ENCODE peak calls at places on chromosomes 11 and 22, in six cellular contexts. One of them, this sample, is unnamed.

GRCh38 chr11:27315816-27316215 is 47.2 kb downstream of the CCDC34 start:
- DNase-seq in mammary epithelial cell: no peak
- DNase-seq in IMR-90: no peak
- DNase-seq in PC-9: no peak
- DNase-seq in right lobe of liver: no peak
- DNase-seq in PC-3: no peak
- DNase-seq in this sample: no peak

GRCh38 chr22:43179151-43179910 is 7.6 kb downstream of the TTLL12 start:
- DNase-seq in mammary epithelial cell: no peak
- DNase-seq in IMR-90: no peak
- DNase-seq in PC-9: no peak
- DNase-seq in right lobe of liver: no peak
- DNase-seq in PC-3: no peak
- DNase-seq in this sample: peak

GRCh38 chr11:10310301-10310841 is 5.5 kb downstream of the ADM start:
- DNase-seq in mammary epithelial cell: peak
- DNase-seq in IMR-90: peak
- DNase-seq in PC-9: no peak
- DNase-seq in right lobe of liver: no peak
- DNase-seq in PC-3: no peak
- DNase-seq in this sample: no peak

GRCh38 chr11:80593981-80594380 is 1153.2 kb upstream of the TENM4 start:
- DNase-seq in mammary epithelial cell: peak
- DNase-seq in IMR-90: peak
- DNase-seq in PC-9: peak
- DNase-seq in right lobe of liver: no peak
- DNase-seq in PC-3: peak
- DNase-seq in this sample: no peak

GRCh38 chr11:120212926-120213325 is 2.1 kb downstream of the OAF start:
- DNase-seq in mammary epithelial cell: no peak
- DNase-seq in IMR-90: no peak
- DNase-seq in PC-9: no peak
- DNase-seq in right lobe of liver: no peak
- DNase-seq in PC-3: peak
- DNase-seq in this sample: no peak

GRCh38 chr11:28350216-28350615 is 242.0 kb downstream of the METTL15 start:
- DNase-seq in mammary epithelial cell: no peak
- DNase-seq in IMR-90: no peak
- DNase-seq in PC-9: no peak
- DNase-seq in right lobe of liver: no peak
- DNase-seq in PC-3: no peak
- DNase-seq in this sample: no peak

GRCh38 chr22:31968022-31968421 is 23.7 kb downstream of the YWHAH start:
- DNase-seq in mammary epithelial cell: no peak
- DNase-seq in IMR-90: no peak
- DNase-seq in PC-9: no peak
- DNase-seq in right lobe of liver: no peak
- DNase-seq in PC-3: no peak
- DNase-seq in this sample: no peak

GRCh38 chr22:50656122-50657070 is 16.2 kb upstream of the SHANK3 start:
- DNase-seq in mammary epithelial cell: no peak
- DNase-seq in IMR-90: peak
- DNase-seq in PC-9: peak
- DNase-seq in right lobe of liver: no peak
- DNase-seq in PC-3: peak
- DNase-seq in this sample: peak

GRCh38 chr11:62005231-62005661 is 37.8 kb upstream of the FTH1 start:
- DNase-seq in mammary epithelial cell: no peak
- DNase-seq in IMR-90: no peak
- DNase-seq in PC-9: no peak
- DNase-seq in right lobe of liver: no peak
- DNase-seq in PC-3: no peak
- DNase-seq in this sample: peak

GRCh38 chr22:20276468-20276867 is 8.3 kb upstream of the RTN4R start:
- DNase-seq in mammary epithelial cell: no peak
- DNase-seq in IMR-90: no peak
- DNase-seq in PC-9: no peak
- DNase-seq in right lobe of liver: no peak
- DNase-seq in PC-3: no peak
- DNase-seq in this sample: no peak

GRCh38 chr11:116466231-116466630 is 306.6 kb downstream of the BUD13 start:
- DNase-seq in mammary epithelial cell: no peak
- DNase-seq in IMR-90: no peak
- DNase-seq in PC-9: no peak
- DNase-seq in right lobe of liver: no peak
- DNase-seq in PC-3: no peak
- DNase-seq in this sample: no peak

GRCh38 chr11:36340909-36341308 is 44.8 kb downstream of the PRR5L start:
- DNase-seq in mammary epithelial cell: no peak
- DNase-seq in IMR-90: no peak
- DNase-seq in PC-9: no peak
- DNase-seq in right lobe of liver: no peak
- DNase-seq in PC-3: no peak
- DNase-seq in this sample: no peak

GRCh38 chr22:20524004-20524481 is 16.6 kb downstream of the MED15 start:
- DNase-seq in mammary epithelial cell: peak
- DNase-seq in IMR-90: peak
- DNase-seq in PC-9: no peak
- DNase-seq in right lobe of liver: peak
- DNase-seq in PC-3: peak
- DNase-seq in this sample: no peak

DNA sequence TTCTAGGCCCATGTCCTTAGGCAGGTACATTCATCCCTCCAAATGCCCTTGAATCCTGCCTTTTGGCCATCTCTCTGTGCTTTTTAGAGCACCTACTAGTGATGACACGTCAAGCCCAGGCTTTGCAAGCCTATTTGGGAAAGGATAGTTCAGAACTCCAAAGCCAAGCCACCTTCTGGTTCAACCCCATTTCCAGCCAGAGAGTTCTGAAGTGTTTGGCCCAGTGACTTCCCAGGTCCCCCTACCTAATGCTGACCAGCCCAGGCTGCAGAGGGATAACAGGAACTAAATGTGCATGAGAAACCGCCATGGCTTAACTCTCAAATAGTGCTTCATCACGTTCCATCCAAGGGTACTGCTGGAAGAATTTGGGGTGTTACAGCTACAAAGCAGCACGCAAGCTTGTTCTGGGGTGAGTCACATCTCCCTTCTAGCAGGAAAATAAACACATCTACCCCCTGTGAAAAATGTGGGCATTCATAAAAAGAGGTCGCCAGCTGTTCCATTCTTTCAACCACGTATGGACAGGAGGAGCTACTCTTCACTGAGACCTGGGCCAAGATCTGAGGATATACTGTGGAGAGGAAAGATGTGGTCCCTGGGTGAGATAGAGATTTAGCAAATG is 2.0 kb upstream of the FXYD6 start:
- DNase-seq in mammary epithelial cell: no peak
- DNase-seq in IMR-90: no peak
- DNase-seq in PC-9: no peak
- DNase-seq in right lobe of liver: no peak
- DNase-seq in PC-3: no peak
- DNase-seq in this sample: no peak
- H3K4me3 ChIP-seq in mammary epithelial cell: no peak
- H3K4me3 ChIP-seq in IMR-90: no peak
- H3K4me3 ChIP-seq in PC-9: no peak
- H3K4me3 ChIP-seq in right lobe of liver: no peak
- H3K4me3 ChIP-seq in PC-3: no peak
- H3K4me3 ChIP-seq in this sample: no peak

DNA sequence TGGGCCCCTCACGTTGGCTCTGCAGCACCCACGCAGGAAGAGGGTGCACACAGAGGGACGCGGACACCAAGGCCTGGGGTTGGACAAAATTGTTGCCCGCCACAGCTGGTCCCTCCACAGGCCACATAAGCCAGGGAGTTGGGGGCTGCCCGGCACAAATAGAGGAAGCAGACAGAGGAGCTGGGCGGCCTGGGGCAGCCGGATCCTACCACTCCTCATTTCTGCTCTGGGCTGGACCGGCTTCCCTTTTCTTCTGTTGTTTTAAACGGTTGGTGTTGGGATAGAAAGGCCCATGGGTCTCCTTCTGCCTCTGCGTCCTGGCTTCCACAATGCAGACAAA is 36.4 kb upstream of the LINC01488 start:
- DNase-seq in mammary epithelial cell: no peak
- DNase-seq in IMR-90: no peak
- DNase-seq in PC-9: no peak
- DNase-seq in right lobe of liver: peak
- DNase-seq in PC-3: no peak
- DNase-seq in this sample: no peak
- TF ChIP-seq CTCF in mammary epithelial cell: no peak
- TF ChIP-seq CTCF in IMR-90: no peak
- TF ChIP-seq CTCF in PC-9: no peak
- TF ChIP-seq CTCF in right lobe of liver: no peak
- TF ChIP-seq CTCF in PC-3: no peak
- TF ChIP-seq CTCF in this sample: no peak

GRCh38 chr11:12168114-12168513 is 57.7 kb downstream of the MICAL2 start:
- DNase-seq in mammary epithelial cell: no peak
- DNase-seq in IMR-90: no peak
- DNase-seq in PC-9: no peak
- DNase-seq in right lobe of liver: no peak
- DNase-seq in PC-3: no peak
- DNase-seq in this sample: no peak
- H3K27ac ChIP-seq in mammary epithelial cell: peak
- H3K27ac ChIP-seq in IMR-90: peak
- H3K27ac ChIP-seq in PC-9: peak
- H3K27ac ChIP-seq in right lobe of liver: no peak
- H3K27ac ChIP-seq in PC-3: peak
- H3K27ac ChIP-seq in this sample: peak

DNA sequence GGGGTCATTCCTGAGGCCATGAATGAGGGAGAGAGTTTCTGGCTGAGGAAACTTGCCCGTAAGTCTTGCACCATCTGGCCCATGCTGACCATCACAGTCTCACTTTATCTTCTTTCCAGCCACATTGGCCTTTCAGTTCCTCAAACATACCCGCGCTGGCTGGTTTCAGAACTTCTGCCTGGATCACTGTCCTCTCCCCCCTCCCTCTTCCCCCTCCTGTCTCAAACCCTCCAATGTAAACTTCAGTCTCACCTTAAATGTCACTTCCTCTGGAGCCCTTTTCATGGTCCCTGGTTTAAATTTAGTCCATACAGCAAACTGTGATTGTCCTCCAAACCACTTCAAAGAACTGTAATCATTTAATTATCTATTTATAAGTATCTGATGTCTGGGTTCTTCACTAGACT is 3.7 kb upstream of the TMEM109 start:
- DNase-seq in mammary epithelial cell: no peak
- DNase-seq in IMR-90: no peak
- DNase-seq in PC-9: no peak
- DNase-seq in right lobe of liver: no peak
- DNase-seq in PC-3: no peak
- DNase-seq in this sample: peak
- H3K4me3 ChIP-seq in mammary epithelial cell: no peak
- H3K4me3 ChIP-seq in IMR-90: no peak
- H3K4me3 ChIP-seq in PC-9: no peak
- H3K4me3 ChIP-seq in right lobe of liver: no peak
- H3K4me3 ChIP-seq in PC-3: no peak
- H3K4me3 ChIP-seq in this sample: no peak

GRCh38 chr11:74487875-74488274 is 5.6 kb downstream of the LIPT2 start:
- DNase-seq in mammary epithelial cell: no peak
- DNase-seq in IMR-90: no peak
- DNase-seq in PC-9: no peak
- DNase-seq in right lobe of liver: no peak
- DNase-seq in PC-3: peak
- DNase-seq in this sample: no peak
- TF ChIP-seq CTCF in mammary epithelial cell: peak
- TF ChIP-seq CTCF in IMR-90: peak
- TF ChIP-seq CTCF in PC-9: peak
- TF ChIP-seq CTCF in right lobe of liver: peak
- TF ChIP-seq CTCF in PC-3: peak
- TF ChIP-seq CTCF in this sample: no peak